ENCODE peak calls at places on chromosomes 1 and 21, in four cellular contexts. T, K, M and J are unnamed samples.

GRCh38 chr1:209409786-209410185 is 173.7 kb upstream of the CAMK1G start:
- DNase-seq in T (no peak), K (peak), M (no peak), J (no peak)

GRCh38 chr21:46219591-46220239 is 8.9 kb downstream of the LSS start:
- DNase-seq in T (no peak), K (no peak), M (no peak), J (no peak)

GRCh38 chr21:21051109-21052055 is 53.2 kb downstream of the NCAM2 start:
- DNase-seq in T (no peak), K (no peak), M (no peak), J (no peak)

GRCh38 chr1:8200317-8201115 is 117.4 kb upstream of the SLC45A1 start:
- DNase-seq in T (no peak), K (no peak), M (no peak), J (no peak)

GRCh38 chr1:154819628-154820590 is 50.2 kb downstream of the KCNN3 start:
- DNase-seq in T (no peak), K (peak), M (no peak), J (peak)

GRCh38 chr1:27878787-27879335 is 6.5 kb downstream of the THEMIS2 start:
- DNase-seq in T (no peak), K (no peak), M (no peak), J (no peak)

GRCh38 chr1:93878501-93878888 is 511 bp downstream of the DNTTIP2 start:
- DNase-seq in T (peak), K (peak), M (no peak), J (peak)

GRCh38 chr1:1947493-1947892 is 28.4 kb upstream of the TMEM52 start:
- DNase-seq in T (no peak), K (no peak), M (no peak), J (no peak)

GRCh38 chr1:32349211-32349708 is 13.0 kb downstream of the FAM229A start:
- DNase-seq in T (peak), K (no peak), M (no peak), J (no peak)

GRCh38 chr1:228143480-228144212 is 3.6 kb downstream of the GUK1 start:
- DNase-seq in T (no peak), K (no peak), M (no peak), J (no peak)

GRCh38 chr21:42010507-42011493 is 640 bp upstream of the ZBTB21 start:
- DNase-seq in T (peak), K (peak), M (no peak), J (peak)

GRCh38 chr1:30106125-30106524 is 617.3 kb downstream of the MATN1 start:
- DNase-seq in T (peak), K (peak), M (peak), J (peak)

GRCh38 chr1:113930499-113931161 is 1.5 kb downstream of the HIPK1 start:
- DNase-seq in T (peak), K (peak), M (no peak), J (no peak)

GRCh38 chr1:75855010-75855409 is 58.3 kb downstream of the MSH4 start:
- DNase-seq in T (no peak), K (peak), M (no peak), J (no peak)

GRCh38 chr1:165355977-165356811 is at the start of gene LMX1A:
- DNase-seq in T (no peak), K (no peak), M (no peak), J (peak)

GRCh38 chr1:10722803-10723202 is 73.6 kb downstream of the CASZ1 start:
- DNase-seq in T (no peak), K (no peak), M (no peak), J (no peak)

GRCh38 chr21:19640964-19641363 is 1237.4 kb upstream of the TMPRSS15 start:
- DNase-seq in T (no peak), K (no peak), M (no peak), J (no peak)

GRCh38 chr1:205438213-205439158 is 16.6 kb upstream of the LEMD1 start:
- DNase-seq in T (peak), K (peak), M (no peak), J (peak)
- TF ChIP-seq CTCF in T (peak), K (peak), M (peak), J (peak)

GRCh38 chr1:34985063-34985770 is at the start of gene TMEM35B:
- DNase-seq in T (peak), K (peak), M (peak), J (peak)
- TF ChIP-seq CTCF in T (no peak), K (no peak), M (no peak), J (no peak)

DNA sequence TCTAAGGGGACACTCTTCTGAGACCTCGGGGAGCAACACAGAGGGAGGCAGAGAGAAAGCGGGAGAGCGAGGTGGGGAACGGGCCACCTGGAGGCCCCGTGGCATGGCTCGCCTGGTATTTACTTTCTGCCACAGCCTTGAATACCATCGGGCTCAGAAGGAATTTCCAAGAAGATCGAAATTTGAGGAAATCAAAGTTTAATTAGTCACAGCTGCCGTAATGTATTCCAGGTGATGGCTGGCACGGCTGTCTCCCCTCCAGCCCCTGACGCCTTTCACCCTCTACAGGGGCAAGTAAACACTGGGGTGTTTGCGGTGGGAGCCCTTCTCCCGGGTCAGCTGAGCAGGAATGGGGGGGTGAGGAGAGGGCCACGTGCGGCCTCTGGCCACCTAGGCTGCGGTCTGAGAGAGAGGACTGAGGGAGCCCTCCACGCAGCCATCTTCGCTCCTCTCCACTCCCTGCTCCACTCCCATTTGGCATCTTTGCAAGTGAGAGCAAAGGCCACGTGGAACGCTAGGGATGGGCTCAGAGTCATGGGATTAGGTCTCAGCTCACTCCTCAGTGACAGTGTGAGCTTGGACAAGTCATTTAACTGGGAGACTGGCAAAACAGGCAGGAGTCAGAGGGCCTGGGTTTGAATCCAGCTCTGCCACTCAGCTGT is 125.2 kb downstream of the SYF2 start:
- DNase-seq in T (no peak), K (no peak), M (no peak), J (no peak)
- TF ChIP-seq CTCF in T (no peak), K (no peak), M (no peak), J (no peak)

GRCh38 chr21:36663033-36663855 is 35.7 kb upstream of the SIM2 start:
- DNase-seq in T (no peak), K (no peak), M (no peak), J (no peak)

GRCh38 chr21:36668713-36669112 is 30.2 kb upstream of the SIM2 start:
- DNase-seq in T (no peak), K (no peak), M (no peak), J (no peak)

GRCh38 chr21:36661511-36662309 is 37.2 kb upstream of the SIM2 start:
- DNase-seq in T (peak), K (peak), M (peak), J (peak)

GRCh38 chr21:36665806-36666205 is 33.1 kb upstream of the SIM2 start:
- DNase-seq in T (no peak), K (no peak), M (no peak), J (no peak)

GRCh38 chr21:36664678-36665022 is 34.3 kb upstream of the SIM2 start:
- DNase-seq in T (no peak), K (no peak), M (no peak), J (no peak)
- TF ChIP-seq CTCF in T (no peak), K (no peak), M (no peak), J (no peak)

GRCh38 chr1:24555591-24556413 is at the start of gene NCMAP:
- DNase-seq in T (no peak), K (peak), M (no peak), J (peak)
- TF ChIP-seq CTCF in T (no peak), K (no peak), M (no peak), J (no peak)

GRCh38 chr1:226402615-226403521 is 5.0 kb downstream of the PARP1 start:
- DNase-seq in T (no peak), K (no peak), M (no peak), J (no peak)

GRCh38 chr1:226404063-226404903 is 3.6 kb downstream of the PARP1 start:
- DNase-seq in T (no peak), K (no peak), M (no peak), J (no peak)

GRCh38 chr1:226405411-226405988 is 2.4 kb downstream of the PARP1 start:
- DNase-seq in T (no peak), K (no peak), M (no peak), J (no peak)

GRCh38 chr1:226404904-226405222 is 3.0 kb downstream of the PARP1 start:
- DNase-seq in T (no peak), K (no peak), M (no peak), J (no peak)

GRCh38 chr1:226403522-226404034 is 4.3 kb downstream of the PARP1 start:
- DNase-seq in T (peak), K (peak), M (peak), J (peak)
- TF ChIP-seq CTCF in T (no peak), K (no peak), M (peak), J (peak)

DNA sequence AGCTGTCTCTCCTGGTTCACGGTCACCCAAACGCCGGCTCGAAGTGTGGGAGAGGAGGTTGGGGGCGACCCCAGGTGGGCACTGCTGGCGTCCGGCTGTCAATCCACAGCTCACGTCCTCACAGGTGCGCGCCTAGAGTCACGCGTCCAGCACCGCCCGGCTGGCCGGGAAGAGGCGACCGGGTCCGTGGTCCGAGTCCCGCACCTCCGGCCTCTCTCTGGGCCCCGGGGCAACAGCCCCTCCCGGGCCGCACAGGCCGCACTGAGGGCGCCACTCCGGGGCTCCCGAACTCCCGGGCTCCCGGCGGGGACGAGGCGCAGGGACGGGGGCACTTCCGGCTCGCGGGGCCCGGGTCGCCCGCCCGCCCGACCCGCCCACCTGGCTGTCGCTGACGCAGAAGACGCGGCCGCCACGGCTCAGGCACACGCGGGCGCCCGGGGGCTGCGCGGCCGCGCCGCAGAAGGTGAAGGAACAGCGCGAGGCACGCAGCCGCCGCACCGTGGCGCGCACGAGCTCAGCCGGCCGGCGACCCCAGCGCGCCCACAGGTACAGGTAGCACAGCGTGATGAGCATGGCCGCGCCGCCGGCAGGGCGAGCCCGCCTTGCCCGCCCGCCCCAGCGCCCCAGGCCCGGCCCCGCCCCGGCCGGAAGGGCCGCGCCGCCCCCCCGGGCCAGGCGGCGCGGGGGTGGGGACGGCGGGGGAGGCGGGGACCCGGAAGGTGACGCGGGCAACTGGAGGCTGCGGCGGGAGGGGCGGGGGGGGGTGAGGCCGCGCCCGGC is at the start of gene HLCS:
- DNase-seq in T (peak), K (peak), M (peak), J (peak)
- TF ChIP-seq CTCF in T (no peak), K (peak), M (peak), J (no peak)